ENCODE peak calls at places on chromosomes 1 and 21, in four cellular contexts. Q, Z, K and D are unnamed samples.

GRCh38 chr1:228530086-228530758 is 43.0 kb downstream of the RNF187 start:
- DNase-seq in Z (no peak), Q (no peak), K (no peak), D (no peak)

GRCh38 chr1:66925944-66926343 is 1.2 kb downstream of the MIER1 start:
- DNase-seq in Z (no peak), Q (no peak), K (no peak), D (no peak)

GRCh38 chr1:58395355-58395754 is 151.2 kb downstream of the OMA1 start:
- DNase-seq in Z (peak; percentile 93), K (no peak), Q (no peak), D (no peak)

GRCh38 chr1:83029050-83029449 is 969.9 kb downstream of the TTLL7 start:
- DNase-seq in K (no peak), Z (no peak), Q (no peak), D (no peak)

GRCh38 chr1:206521002-206521585 is 13.8 kb downstream of the RASSF5 start:
- DNase-seq in K (no peak), Q (no peak), Z (no peak), D (no peak)

GRCh38 chr1:243393093-243393492 is 137.3 kb downstream of the SDCCAG8 start:
- DNase-seq in Q (no peak), Z (no peak), K (no peak), D (no peak)

GRCh38 chr1:174160109-174160473 is 771 bp downstream of the RABGAP1L start:
- DNase-seq in Q (no peak), Z (peak; percentile 23), K (no peak), D (no peak)

GRCh38 chr1:42176902-42177519 is 12.5 kb upstream of the GUCA2A start:
- DNase-seq in Q (no peak), Z (peak; percentile 63), K (peak; percentile 21), D (no peak)

GRCh38 chr1:203124011-203124410 is 3.5 kb upstream of the ADORA1 start:
- DNase-seq in Z (no peak), K (no peak), Q (no peak), D (no peak)

GRCh38 chr1:170601866-170602265 is 62.1 kb upstream of the PRRX1 start:
- DNase-seq in Q (no peak), Z (no peak), K (no peak), D (no peak)

GRCh38 chr1:65069186-65069585 is 78.8 kb upstream of the AK4 start:
- DNase-seq in K (peak; percentile 42), Q (no peak), Z (no peak), D (no peak)

GRCh38 chr1:15884477-15884876 is 37.0 kb downstream of the SPEN start:
- DNase-seq in Z (no peak), K (no peak), Q (no peak), D (no peak)

GRCh38 chr1:14443164-14443787 is 155.2 kb upstream of the KAZN start:
- DNase-seq in Q (no peak), K (no peak), Z (peak; percentile 22), D (no peak)

GRCh38 chr1:156726549-156727226 is 1.6 kb upstream of the METTL25B start:
- DNase-seq in Z (peak; percentile 76), K (peak; percentile 44), Q (peak; percentile 39), D (peak; percentile 54)

GRCh38 chr1:192610114-192610958 is 25.6 kb upstream of the RGS13 start:
- DNase-seq in Z (peak; percentile 54), Q (peak; percentile 16), K (no peak), D (peak; percentile 16)

GRCh38 chr1:14282583-14283186 is 315.8 kb upstream of the KAZN start:
- DNase-seq in Z (no peak), K (no peak), Q (no peak), D (no peak)

GRCh38 chr1:39643705-39644104 is 4.3 kb upstream of the HEYL start:
- DNase-seq in K (no peak), Q (no peak), Z (no peak), D (no peak)

GRCh38 chr21:37914211-37914900 is 1.9 kb downstream of the KCNJ6 start:
- DNase-seq in K (no peak), Q (no peak), Z (peak; percentile 2), D (no peak)

GRCh38 chr1:157219182-157219581 is 81.0 kb upstream of the ETV3 start:
- DNase-seq in Z (no peak), K (no peak), Q (no peak), D (no peak)

GRCh38 chr1:1250828-1251284 is 4.3 kb upstream of the C1QTNF12 start:
- DNase-seq in Z (no peak), Q (peak; percentile 50), K (peak; percentile 79), D (peak; percentile 85)

GRCh38 chr1:19808351-19808750 is 6.7 kb downstream of the RNF186 start:
- DNase-seq in Q (no peak), K (no peak), Z (no peak), D (no peak)

GRCh38 chr21:38489283-38489677 is 9.0 kb downstream of the ERG start:
- DNase-seq in Z (no peak), K (no peak), Q (no peak), D (no peak)

GRCh38 chr1:17013598-17014320 is 2.0 kb upstream of the ATP13A2 start:
- DNase-seq in Q (no peak), K (no peak), Z (no peak), D (no peak)

GRCh38 chr1:40270152-40270834 is 12.3 kb downstream of the ZMPSTE24 start:
- DNase-seq in Q (no peak), K (no peak), Z (peak; percentile 14), D (no peak)

GRCh38 chr1:14115976-14116375 is 416.0 kb downstream of the PRDM2 start:
- DNase-seq in Q (no peak), Z (no peak), K (no peak), D (no peak)

GRCh38 chr1:111784273-111784901 is 28.7 kb downstream of the DDX20 start:
- DNase-seq in K (no peak), Z (no peak), Q (no peak), D (no peak)

DNA sequence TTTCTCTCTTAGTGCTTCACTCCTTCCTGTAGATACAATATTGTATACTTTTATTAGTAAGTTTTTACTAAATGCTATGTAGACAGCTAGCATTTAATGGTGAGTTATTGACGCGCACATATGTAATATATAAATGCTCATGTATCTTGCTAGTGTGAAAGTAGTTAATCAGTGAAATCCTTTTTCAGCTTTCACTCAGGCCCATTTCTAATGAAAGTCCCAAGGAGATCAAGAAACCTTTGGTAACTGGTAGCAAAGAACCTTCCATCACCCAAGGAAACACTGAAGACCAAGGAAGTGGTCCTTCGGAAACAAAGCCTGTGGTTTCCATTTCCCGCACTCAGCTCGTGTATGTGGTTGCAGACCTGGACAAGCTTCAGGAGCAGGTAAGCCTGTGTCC is 27.2 kb downstream of the AGT start:
- DNase-seq in Z (no peak), K (no peak), Q (no peak), D (no peak)
- H3K36me3 ChIP-seq in Z (peaks cover 56% of the 10 kb centered on the region), K (peaks cover 53% of the 10 kb centered on the region), Q (peaks cover 63% of the 10 kb centered on the region), D (peaks cover 74% of the 10 kb centered on the region)

GRCh38 chr1:180184041-180184440 is 29.4 kb downstream of the QSOX1 start:
- DNase-seq in K (no peak), Q (no peak), Z (no peak), D (no peak)
- H3K36me3 ChIP-seq in K (peaks cover 28% of the 10 kb centered on the region), Q (no peaks in the 10 kb centered on the region), Z (no peaks in the 10 kb centered on the region), D (peaks cover 4% of the 10 kb centered on the region)

GRCh38 chr1:212780759-212781158 is 10.8 kb downstream of the NSL1 start:
- DNase-seq in K (no peak), Z (no peak), Q (no peak), D (no peak)
- H3K36me3 ChIP-seq in K (peaks cover 16% of the 10 kb centered on the region), Z (peaks cover 33% of the 10 kb centered on the region), Q (peaks cover 10% of the 10 kb centered on the region), D (peaks cover 11% of the 10 kb centered on the region)

GRCh38 chr1:9689011-9689706 is 37.6 kb downstream of the PIK3CD start:
- DNase-seq in K (peak; percentile 90), Z (peak; percentile 81), Q (peak; percentile 77), D (peak; percentile 75)

GRCh38 chr1:9690440-9691107 is 39.0 kb downstream of the PIK3CD start:
- DNase-seq in K (no peak), Q (no peak), Z (no peak), D (no peak)

GRCh38 chr1:9689971-9690381 is 38.4 kb downstream of the PIK3CD start:
- DNase-seq in Z (peak; percentile 30), K (peak; percentile 29), Q (no peak), D (no peak)

GRCh38 chr1:9691726-9692125 is 40.2 kb downstream of the PIK3CD start:
- DNase-seq in Z (no peak), Q (no peak), K (no peak), D (no peak)

GRCh38 chr1:9691108-9691445 is 39.5 kb downstream of the PIK3CD start:
- DNase-seq in Q (no peak), K (peak; percentile 55), Z (peak; percentile 12), D (no peak)
- H3K36me3 ChIP-seq in Q (peaks cover 13% of the 10 kb centered on the region), K (peaks cover 20% of the 10 kb centered on the region), Z (no peaks in the 10 kb centered on the region), D (peaks cover 18% of the 10 kb centered on the region)